ENCODE peak calls at places on chromosome 19, in eight cellular contexts. V is IMR-90; I is adrenal gland; E is AG10803; W is CD4-positive, alpha-beta T cell; H is neural progenitor cell; R is fibroblast of pulmonary artery; X is AG04449. G is an unnamed sample.

GRCh38 chr19:4913996-4914735 is 4.9 kb downstream of the UHRF1 start:
- DNase-seq in V (peak), I (no peak), E (no peak), W (peak), H (no peak), R (no peak), X (no peak), G (no peak)

GRCh38 chr19:45468803-45469131 is 971 bp downstream of the FOSB start:
- DNase-seq in V (no peak), I (peak), E (no peak), W (no peak), H (no peak), R (no peak), X (no peak), G (no peak)

GRCh38 chr19:17049711-17050280 is 23.2 kb upstream of the CPAMD8 start:
- DNase-seq in V (peak), I (peak), E (peak), W (no peak), H (no peak), R (peak), X (no peak), G (no peak)

GRCh38 chr19:12647490-12648071 is 19.0 kb downstream of the MAN2B1 start:
- DNase-seq in V (no peak), I (peak), E (peak), W (peak), H (peak), R (peak), X (no peak), G (no peak)

GRCh38 chr19:10201176-10201575 is 6.4 kb upstream of the DNMT1 start:
- DNase-seq in V (no peak), I (no peak), E (no peak), W (no peak), H (no peak), R (no peak), X (no peak), G (no peak)

GRCh38 chr19:33397536-33398360 is 24.2 kb downstream of the CEBPG start:
- DNase-seq in V (no peak), I (no peak), E (no peak), W (no peak), H (peak), R (no peak), X (no peak), G (peak)

GRCh38 chr19:28614634-28615545 is 598.1 kb downstream of the UQCRFS1 start:
- DNase-seq in V (no peak), I (no peak), E (no peak), W (no peak), H (no peak), R (no peak), X (no peak), G (no peak)

GRCh38 chr19:7687177-7687576 is 6.5 kb downstream of the TRAPPC5 start:
- DNase-seq in V (no peak), I (no peak), E (no peak), W (no peak), H (no peak), R (no peak), X (no peak), G (no peak)

GRCh38 chr19:5680083-5680436 is 256 bp downstream of the MICOS13 start:
- DNase-seq in V (peak), I (peak), E (peak), W (no peak), H (peak), R (peak), X (no peak), G (no peak)

GRCh38 chr19:9881720-9882119 is 46.6 kb downstream of the PIN1 start:
- DNase-seq in V (no peak), I (no peak), E (no peak), W (no peak), H (no peak), R (no peak), X (no peak), G (no peak)

GRCh38 chr19:35987571-35987896 is 7.5 kb upstream of the SDHAF1 start:
- DNase-seq in V (no peak), I (no peak), E (no peak), W (no peak), H (no peak), R (no peak), X (no peak), G (no peak)

GRCh38 chr19:35983177-35983576 is 11.8 kb upstream of the SDHAF1 start:
- DNase-seq in V (no peak), I (no peak), E (no peak), W (no peak), H (no peak), R (no peak), X (no peak), G (no peak)

GRCh38 chr19:35988824-35989223 is 6.2 kb upstream of the SDHAF1 start:
- DNase-seq in V (no peak), I (no peak), E (no peak), W (no peak), H (no peak), R (no peak), X (no peak), G (no peak)

GRCh38 chr19:35986111-35986510 is 8.9 kb upstream of the SDHAF1 start:
- DNase-seq in V (no peak), I (no peak), E (no peak), W (no peak), H (no peak), R (no peak), X (no peak), G (no peak)

DNA sequence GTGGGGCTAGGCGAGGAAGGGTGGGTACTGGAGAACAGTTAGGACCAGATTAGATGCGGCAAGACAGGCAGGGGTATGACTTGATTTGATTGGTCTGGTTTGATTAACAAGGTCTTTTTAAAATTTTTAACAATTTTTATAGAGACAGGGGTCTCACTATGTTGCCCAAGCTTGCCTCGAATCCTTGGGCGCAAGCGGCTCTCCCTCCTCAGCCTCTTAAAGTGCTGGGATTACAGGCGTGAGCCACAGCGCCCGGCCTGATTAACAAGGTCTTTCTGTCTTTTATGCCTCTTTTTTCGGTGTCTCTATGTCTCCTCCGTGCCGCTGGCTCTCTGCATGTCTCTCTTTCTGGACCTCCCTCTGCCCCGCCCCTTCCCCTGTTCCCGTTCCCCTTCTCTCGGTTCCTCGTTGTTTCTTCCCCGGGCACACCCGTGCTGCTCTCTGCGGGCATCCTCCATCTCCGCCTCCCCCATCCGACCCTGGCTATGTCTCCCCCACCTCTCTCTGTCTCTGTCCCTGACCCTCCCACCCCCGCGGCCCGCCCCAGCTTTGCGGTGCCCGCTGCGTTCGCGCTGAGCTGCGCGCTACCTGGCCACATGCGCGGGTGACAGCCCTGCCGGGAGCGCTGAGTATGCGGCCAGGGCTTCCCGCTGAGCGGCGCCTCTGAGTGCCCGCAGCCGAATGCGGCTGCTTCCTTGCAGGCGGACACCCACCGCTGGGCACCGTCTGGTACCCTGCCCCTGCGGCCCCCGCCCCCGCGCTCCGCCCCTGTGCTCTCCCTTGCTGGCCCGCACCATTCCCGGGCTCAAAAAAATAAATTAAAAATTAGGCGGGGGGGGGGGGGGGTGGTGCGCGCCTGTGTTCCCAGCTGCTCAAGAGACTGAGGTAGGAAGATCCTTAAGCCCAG is 8.1 kb upstream of the SDHAF1 start:
- DNase-seq in V (no peak), I (peak), E (no peak), W (no peak), H (peak), R (no peak), X (no peak), G (no peak)
- TF ChIP-seq CTCF in V (no peak), I (no peak), E (no peak), W (no peak), H (no peak), R (no peak), X (no peak), G (no peak)

GRCh38 chr19:39472746-39473442 is 7.7 kb upstream of the TIMM50 start:
- DNase-seq in V (no peak), I (no peak), E (no peak), W (no peak), H (no peak), R (no peak), X (no peak), G (no peak)

GRCh38 chr19:39474139-39474620 is 6.5 kb upstream of the TIMM50 start:
- DNase-seq in V (peak), I (peak), E (peak), W (peak), H (peak), R (peak), X (no peak), G (peak)

GRCh38 chr19:39473443-39473960 is 7.1 kb upstream of the TIMM50 start:
- DNase-seq in V (no peak), I (no peak), E (no peak), W (no peak), H (no peak), R (no peak), X (no peak), G (no peak)

GRCh38 chr19:39470724-39471339 is 9.8 kb upstream of the TIMM50 start:
- DNase-seq in V (peak), I (no peak), E (no peak), W (no peak), H (no peak), R (no peak), X (no peak), G (no peak)

DNA sequence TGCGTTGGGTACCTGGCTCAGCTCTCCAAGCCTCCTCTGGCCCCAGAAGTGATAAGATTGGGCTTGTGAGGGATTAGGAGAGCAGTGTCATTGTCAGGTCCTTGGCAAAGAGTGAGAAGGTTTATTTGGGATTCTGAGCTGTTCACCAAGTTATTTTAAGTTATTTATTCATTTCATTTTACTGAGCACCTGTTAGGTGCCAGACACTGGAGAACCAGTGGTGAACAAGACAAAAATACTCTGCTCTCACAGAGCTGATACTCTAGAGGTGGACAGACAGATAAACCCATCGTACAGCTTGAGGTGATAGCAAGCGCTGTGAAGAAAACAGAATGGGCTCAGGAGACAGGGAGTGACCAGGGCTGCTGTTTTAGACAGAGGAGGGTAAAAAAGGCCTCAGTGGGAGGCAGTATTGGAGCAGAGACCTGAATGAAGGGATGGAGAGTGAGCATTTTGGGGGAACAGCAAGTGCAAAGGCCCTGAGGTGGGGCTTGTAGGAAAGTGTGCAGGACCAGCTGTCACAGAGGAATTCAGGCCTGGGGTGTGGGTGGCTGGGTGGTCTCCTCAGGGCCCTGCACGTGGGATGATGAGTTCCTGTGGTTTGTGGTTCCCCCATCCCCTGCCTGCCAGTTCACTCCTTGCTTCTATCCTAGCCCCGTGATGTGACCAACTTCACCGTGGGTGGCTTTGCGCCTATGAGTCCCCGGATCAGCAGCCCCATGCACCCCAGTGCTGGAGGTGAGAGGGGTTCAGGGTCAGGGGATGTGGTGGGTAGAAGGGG is 8.7 kb upstream of the TIMM50 start:
- DNase-seq in V (no peak), I (no peak), E (no peak), W (no peak), H (no peak), R (no peak), X (no peak), G (no peak)
- TF ChIP-seq CTCF in V (no peak), I (no peak), E (no peak), W (no peak), H (no peak), R (no peak), X (no peak), G (no peak)

GRCh38 chr19:18203408-18203862 is 407 bp downstream of the RAB3A start:
- DNase-seq in V (no peak), I (peak), E (no peak), W (peak), H (no peak), R (no peak), X (no peak), G (no peak)

GRCh38 chr19:18205180-18205915 is 1.5 kb upstream of the RAB3A start:
- DNase-seq in V (peak), I (peak), E (peak), W (peak), H (peak), R (peak), X (no peak), G (peak)

GRCh38 chr19:18202759-18203407 is 959 bp downstream of the RAB3A start:
- DNase-seq in V (no peak), I (peak), E (no peak), W (peak), H (peak), R (no peak), X (no peak), G (no peak)

GRCh38 chr19:18204394-18205179 is 745 bp upstream of the RAB3A start:
- DNase-seq in V (no peak), I (peak), E (no peak), W (peak), H (peak), R (no peak), X (no peak), G (peak)

GRCh38 chr19:18203863-18204393 is at the start of gene RAB3A:
- DNase-seq in V (peak), I (peak), E (peak), W (peak), H (peak), R (peak), X (peak), G (peak)
- TF ChIP-seq CTCF in V (no peak), I (peak), E (no peak), W (no peak), H (peak), R (no peak), X (no peak), G (peak)

DNA sequence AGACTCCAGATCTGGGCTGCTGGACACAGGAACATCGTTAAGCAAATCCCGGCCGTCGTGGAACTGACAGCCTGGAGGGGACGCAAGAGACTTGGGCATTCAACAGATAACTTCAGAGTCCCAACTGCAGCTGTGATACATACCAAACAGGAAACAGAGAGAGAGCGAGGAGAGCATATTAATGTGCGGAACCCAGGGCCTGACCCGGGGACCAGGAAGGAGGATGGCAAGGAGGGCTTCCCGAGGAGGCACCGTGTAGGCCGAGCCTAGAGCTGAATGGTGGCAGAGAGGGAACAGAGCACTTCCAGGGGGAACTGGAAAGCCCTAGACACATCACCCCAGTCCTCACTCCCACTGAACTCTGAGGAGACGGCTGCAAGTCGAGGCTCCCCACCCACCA is 68.1 kb downstream of the SIPA1L3 start:
- DNase-seq in V (no peak), I (peak), E (no peak), W (no peak), H (no peak), R (no peak), X (no peak), G (no peak)
- TF ChIP-seq CTCF in V (no peak), I (no peak), E (no peak), W (no peak), H (no peak), R (no peak), X (no peak), G (no peak)

DNA sequence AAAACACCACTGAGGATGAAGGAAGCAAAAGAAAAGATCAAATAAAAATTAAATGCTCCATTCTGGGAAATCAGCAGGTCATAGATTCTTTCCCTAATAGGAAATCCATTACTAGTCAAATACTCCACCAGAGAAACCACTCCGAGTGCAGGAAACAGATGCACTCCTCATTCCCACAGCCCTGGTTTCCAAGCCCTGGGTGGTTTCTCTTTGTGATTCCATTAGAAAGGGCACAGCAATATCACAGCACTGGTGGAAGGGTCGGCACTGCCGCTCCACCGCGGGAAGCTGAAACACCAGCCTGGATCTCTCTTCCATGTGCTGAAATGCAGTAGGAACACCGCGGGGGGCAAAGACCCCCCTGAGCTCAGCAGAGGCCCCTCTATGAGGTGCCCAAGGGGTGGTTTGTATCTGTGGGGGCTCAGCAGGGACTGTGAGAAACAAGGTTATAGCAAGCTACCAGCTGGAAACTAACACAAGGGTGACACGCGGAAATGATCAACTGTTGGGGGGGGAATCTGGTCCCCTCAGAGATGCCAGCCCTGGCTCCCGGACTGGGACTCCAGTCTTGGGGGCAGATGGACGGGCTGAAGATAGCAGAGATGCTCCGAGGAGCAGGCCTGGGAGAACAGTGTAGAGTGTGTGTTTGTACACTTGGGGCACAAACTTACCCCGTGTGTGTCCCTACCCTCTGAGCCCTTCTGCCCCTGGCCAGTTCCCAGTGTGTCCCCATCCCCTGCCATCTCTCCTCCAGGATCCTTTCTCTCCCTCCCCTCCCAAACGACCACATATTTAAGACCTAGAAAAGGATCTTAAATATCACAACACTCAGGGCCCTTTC is 1.8 kb downstream of the ZFR2 start:
- DNase-seq in V (no peak), I (no peak), E (no peak), W (no peak), H (no peak), R (no peak), X (no peak), G (no peak)
- TF ChIP-seq CTCF in V (no peak), I (no peak), E (no peak), W (no peak), H (no peak), R (no peak), X (no peak), G (no peak)

GRCh38 chr19:42178791-42179500 is 38.5 kb downstream of the DEDD2 start:
- DNase-seq in V (no peak), I (no peak), E (no peak), W (no peak), H (no peak), R (no peak), X (no peak), G (peak)
- TF ChIP-seq CTCF in V (no peak), I (peak), E (peak), W (peak), H (peak), R (peak), X (peak), G (peak)

GRCh38 chr19:18408053-18408476 is 10.6 kb upstream of the LRRC25 start:
- DNase-seq in V (no peak), I (peak), E (no peak), W (no peak), H (peak), R (no peak), X (no peak), G (no peak)
- TF ChIP-seq CTCF in V (peak), I (peak), E (peak), W (peak), H (peak), R (peak), X (peak), G (peak)

GRCh38 chr19:658916-659839 is 3.8 kb downstream of the RNF126 start:
- DNase-seq in V (no peak), I (peak), E (peak), W (peak), H (no peak), R (no peak), X (no peak), G (no peak)
- TF ChIP-seq CTCF in V (no peak), I (no peak), E (no peak), W (no peak), H (no peak), R (no peak), X (no peak), G (no peak)

GRCh38 chr19:2527171-2527570 is 51.2 kb downstream of the GADD45B start:
- DNase-seq in V (no peak), I (no peak), E (no peak), W (no peak), H (no peak), R (no peak), X (no peak), G (no peak)

GRCh38 chr19:2527716-2528115 is 51.8 kb downstream of the GADD45B start:
- DNase-seq in V (no peak), I (no peak), E (no peak), W (no peak), H (no peak), R (no peak), X (no peak), G (no peak)

GRCh38 chr19:2524361-2524839 is 48.5 kb downstream of the GADD45B start:
- DNase-seq in V (no peak), I (no peak), E (no peak), W (no peak), H (no peak), R (no peak), X (no peak), G (no peak)

GRCh38 chr19:2524840-2525723 is 49.2 kb downstream of the GADD45B start:
- DNase-seq in V (peak), I (peak), E (peak), W (no peak), H (no peak), R (peak), X (no peak), G (no peak)

DNA sequence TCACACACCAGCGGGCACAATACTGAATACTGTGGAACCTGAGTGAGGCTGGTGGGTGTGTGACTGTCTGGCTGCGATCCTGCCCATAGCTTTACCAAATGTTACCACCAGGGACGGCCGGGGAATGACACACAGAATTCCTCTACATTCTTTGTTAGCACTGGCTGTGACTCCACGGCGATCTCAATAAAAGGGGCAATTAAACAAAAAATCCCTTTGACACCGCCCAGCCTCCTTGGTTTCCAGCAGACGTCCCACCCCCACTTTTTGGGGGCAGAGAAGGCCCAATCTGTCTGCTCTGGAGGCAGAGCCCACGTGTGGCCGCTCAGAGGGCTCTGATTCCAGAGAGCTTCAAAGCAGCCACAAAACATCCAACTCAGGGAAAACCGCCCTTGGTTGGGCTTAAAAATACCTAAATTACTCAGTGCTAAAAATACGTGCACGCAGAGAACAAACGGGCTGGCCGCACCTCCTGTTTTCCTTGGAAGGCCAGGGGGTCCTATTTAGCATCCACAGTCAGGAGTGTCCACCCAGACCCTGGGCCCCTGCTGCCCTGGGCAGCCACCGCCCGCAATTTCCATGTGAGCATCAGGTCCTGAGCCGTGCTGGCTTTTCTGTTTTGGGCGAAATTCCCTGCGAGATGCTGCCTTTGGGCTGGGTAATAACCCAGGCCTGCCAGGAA is 47.8 kb downstream of the GADD45B start:
- DNase-seq in V (peak), I (no peak), E (peak), W (no peak), H (peak), R (peak), X (peak), G (no peak)
- TF ChIP-seq CTCF in V (peak), I (no peak), E (peak), W (no peak), H (peak), R (peak), X (peak), G (peak)